ENCODE peak calls at places on chromosome 13, in six cellular contexts. One of them, this sample, is unnamed.
A peak's percentile ranks its signal among the peaks of the same experiment; 100 is the strongest.

GRCh38 chr13:80012281-80012680 is 328.6 kb downstream of the SPRY2 start:
- DNase-seq in PC-3: peak; percentile 26
- DNase-seq in IMR-90: no peak
- DNase-seq in MM.1S: no peak
- DNase-seq in kidney: peak; percentile 39
- DNase-seq in endodermal cell: no peak
- DNase-seq in this sample: peak; percentile 24

GRCh38 chr13:45082964-45083363 is 37.3 kb upstream of the GTF2F2 start:
- DNase-seq in PC-3: peak; percentile 92
- DNase-seq in IMR-90: peak; percentile 66
- DNase-seq in MM.1S: no peak
- DNase-seq in kidney: no peak
- DNase-seq in endodermal cell: no peak
- DNase-seq in this sample: no peak

GRCh38 chr13:45121421-45121820 is 1.1 kb downstream of the GTF2F2 start:
- DNase-seq in PC-3: peak; percentile 30
- DNase-seq in IMR-90: peak; percentile 53
- DNase-seq in MM.1S: peak; percentile 9
- DNase-seq in kidney: no peak
- DNase-seq in endodermal cell: no peak
- DNase-seq in this sample: no peak

GRCh38 chr13:106612688-106613087 is 44.8 kb upstream of the ARGLU1 start:
- DNase-seq in PC-3: no peak
- DNase-seq in IMR-90: peak; percentile 59
- DNase-seq in MM.1S: no peak
- DNase-seq in kidney: peak; percentile 82
- DNase-seq in endodermal cell: no peak
- DNase-seq in this sample: peak; percentile 43

GRCh38 chr13:98664047-98664446 is 87.1 kb upstream of the STK24 start:
- DNase-seq in PC-3: peak; percentile 77
- DNase-seq in IMR-90: peak; percentile 85
- DNase-seq in MM.1S: no peak
- DNase-seq in kidney: no peak
- DNase-seq in endodermal cell: no peak
- DNase-seq in this sample: peak; percentile 61

GRCh38 chr13:21971662-21972635 is 301.1 kb downstream of the FGF9 start:
- DNase-seq in PC-3: no peak
- DNase-seq in IMR-90: peak; percentile 96
- DNase-seq in MM.1S: no peak
- DNase-seq in kidney: no peak
- DNase-seq in endodermal cell: no peak
- DNase-seq in this sample: peak; percentile 9

GRCh38 chr13:98405690-98406344 is 171.1 kb downstream of the STK24 start:
- DNase-seq in PC-3: no peak
- DNase-seq in IMR-90: no peak
- DNase-seq in MM.1S: no peak
- DNase-seq in kidney: no peak
- DNase-seq in endodermal cell: no peak
- DNase-seq in this sample: no peak

GRCh38 chr13:93172109-93172508 is 54.5 kb upstream of the GPC6 start:
- DNase-seq in PC-3: no peak
- DNase-seq in IMR-90: no peak
- DNase-seq in MM.1S: no peak
- DNase-seq in kidney: no peak
- DNase-seq in endodermal cell: no peak
- DNase-seq in this sample: no peak

GRCh38 chr13:43107780-43108179 is 84.4 kb downstream of the DNAJC15 start:
- DNase-seq in PC-3: peak; percentile 53
- DNase-seq in IMR-90: peak; percentile 54
- DNase-seq in MM.1S: no peak
- DNase-seq in kidney: no peak
- DNase-seq in endodermal cell: no peak
- DNase-seq in this sample: peak; percentile 38

GRCh38 chr13:28584873-28585317 is 74.0 kb upstream of the POMP start:
- DNase-seq in PC-3: peak; percentile 48
- DNase-seq in IMR-90: peak; percentile 71
- DNase-seq in MM.1S: no peak
- DNase-seq in kidney: no peak
- DNase-seq in endodermal cell: no peak
- DNase-seq in this sample: peak; percentile 73

GRCh38 chr13:43804461-43805070 is 17.8 kb upstream of the ENOX1 start:
- DNase-seq in PC-3: peak; percentile 82
- DNase-seq in IMR-90: peak; percentile 78
- DNase-seq in MM.1S: peak; percentile 10
- DNase-seq in kidney: no peak
- DNase-seq in endodermal cell: no peak
- DNase-seq in this sample: peak; percentile 93

GRCh38 chr13:106814389-106814903 is 246.5 kb upstream of the ARGLU1 start:
- DNase-seq in PC-3: no peak
- DNase-seq in IMR-90: no peak
- DNase-seq in MM.1S: no peak
- DNase-seq in kidney: no peak
- DNase-seq in endodermal cell: no peak
- DNase-seq in this sample: peak; percentile 13

GRCh38 chr13:79937311-79938243 is 403.3 kb downstream of the SPRY2 start:
- DNase-seq in PC-3: no peak
- DNase-seq in IMR-90: no peak
- DNase-seq in MM.1S: no peak
- DNase-seq in kidney: peak; percentile 15
- DNase-seq in endodermal cell: peak; percentile 35
- DNase-seq in this sample: no peak

GRCh38 chr13:37923236-37923635 is 53.7 kb upstream of the TRPC4 start:
- DNase-seq in PC-3: no peak
- DNase-seq in IMR-90: no peak
- DNase-seq in MM.1S: no peak
- DNase-seq in kidney: no peak
- DNase-seq in endodermal cell: no peak
- DNase-seq in this sample: no peak

GRCh38 chr13:64428196-64428595 is 2801.9 kb downstream of the PCDH9 start:
- DNase-seq in PC-3: peak; percentile 5
- DNase-seq in IMR-90: peak; percentile 76
- DNase-seq in MM.1S: no peak
- DNase-seq in kidney: no peak
- DNase-seq in endodermal cell: no peak
- DNase-seq in this sample: peak; percentile 45

GRCh38 chr13:21548577-21548976 is 55.4 kb downstream of the MICU2 start:
- DNase-seq in PC-3: no peak
- DNase-seq in IMR-90: no peak
- DNase-seq in MM.1S: no peak
- DNase-seq in kidney: no peak
- DNase-seq in endodermal cell: no peak
- DNase-seq in this sample: no peak

GRCh38 chr13:28251462-28251861 is 113.1 kb downstream of the PAN3 start:
- DNase-seq in PC-3: no peak
- DNase-seq in IMR-90: no peak
- DNase-seq in MM.1S: peak; percentile 10
- DNase-seq in kidney: no peak
- DNase-seq in endodermal cell: no peak
- DNase-seq in this sample: no peak

GRCh38 chr13:25463496-25463895 is 91.7 kb downstream of the ATP8A2 start:
- DNase-seq in PC-3: peak; percentile 41
- DNase-seq in IMR-90: peak; percentile 22
- DNase-seq in MM.1S: no peak
- DNase-seq in kidney: no peak
- DNase-seq in endodermal cell: no peak
- DNase-seq in this sample: peak; percentile 48

GRCh38 chr13:51125495-51126226 is 14.6 kb upstream of the C13orf42 start:
- DNase-seq in PC-3: peak; percentile 61
- DNase-seq in IMR-90: peak; percentile 54
- DNase-seq in MM.1S: peak; percentile 61
- DNase-seq in kidney: no peak
- DNase-seq in endodermal cell: peak; percentile 85
- DNase-seq in this sample: peak; percentile 72

GRCh38 chr13:45292176-45292575 is 48.8 kb downstream of the TPT1 start:
- DNase-seq in PC-3: peak; percentile 70
- DNase-seq in IMR-90: no peak
- DNase-seq in MM.1S: no peak
- DNase-seq in kidney: no peak
- DNase-seq in endodermal cell: peak; percentile 33
- DNase-seq in this sample: no peak

GRCh38 chr13:31755211-31755610 is 15.9 kb downstream of the RXFP2 start:
- DNase-seq in PC-3: no peak
- DNase-seq in IMR-90: no peak
- DNase-seq in MM.1S: no peak
- DNase-seq in kidney: no peak
- DNase-seq in endodermal cell: no peak
- DNase-seq in this sample: no peak

DNA sequence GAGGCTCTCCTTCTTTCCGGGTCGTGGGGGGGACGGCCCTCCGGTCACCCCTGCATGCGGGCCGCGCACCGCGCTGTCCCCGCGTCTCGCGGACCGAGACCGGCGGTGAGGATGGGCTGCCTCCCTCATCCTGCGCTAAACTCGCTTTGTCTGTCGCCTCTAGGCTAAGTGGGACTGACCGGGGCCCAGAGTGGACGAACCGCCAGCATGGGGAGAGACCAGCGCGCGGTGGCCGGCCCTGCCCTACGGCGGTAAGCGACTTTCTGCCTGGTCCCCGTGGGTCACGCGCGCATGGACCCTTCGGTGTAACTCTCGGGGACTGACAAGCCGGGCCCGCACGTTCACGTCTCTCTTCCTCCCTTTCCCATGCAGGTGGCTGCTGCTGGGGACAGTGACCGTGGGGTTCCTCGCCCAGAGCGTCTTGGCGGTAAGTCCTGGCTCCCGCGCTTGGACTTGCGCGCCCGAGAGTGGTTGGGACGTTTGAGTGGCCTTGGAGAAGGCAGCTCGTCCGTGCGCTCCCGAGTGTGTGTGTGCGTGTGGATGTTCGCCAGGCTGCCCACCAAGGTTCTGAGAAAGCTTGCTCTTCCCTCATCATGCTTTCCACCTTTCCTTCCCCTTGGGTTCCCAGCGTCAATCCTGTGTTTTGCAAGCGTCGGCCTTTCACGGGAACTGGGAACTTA is 753 bp downstream of the COL4A2 start:
- DNase-seq in PC-3: no peak
- DNase-seq in IMR-90: peak; percentile 59
- DNase-seq in MM.1S: no peak
- DNase-seq in kidney: no peak
- DNase-seq in endodermal cell: peak; percentile 76
- DNase-seq in this sample: no peak
- H3K4me3 ChIP-seq in PC-3: peak overlapping the region; percentile 72
- H3K4me3 ChIP-seq in IMR-90: peak overlapping the region; percentile 84
- H3K4me3 ChIP-seq in MM.1S: no peak overlapping the region
- H3K4me3 ChIP-seq in kidney: peak overlapping the region; percentile 96
- H3K4me3 ChIP-seq in endodermal cell: peak overlapping the region; percentile 92
- H3K4me3 ChIP-seq in this sample: peak overlapping the region; percentile 92

DNA sequence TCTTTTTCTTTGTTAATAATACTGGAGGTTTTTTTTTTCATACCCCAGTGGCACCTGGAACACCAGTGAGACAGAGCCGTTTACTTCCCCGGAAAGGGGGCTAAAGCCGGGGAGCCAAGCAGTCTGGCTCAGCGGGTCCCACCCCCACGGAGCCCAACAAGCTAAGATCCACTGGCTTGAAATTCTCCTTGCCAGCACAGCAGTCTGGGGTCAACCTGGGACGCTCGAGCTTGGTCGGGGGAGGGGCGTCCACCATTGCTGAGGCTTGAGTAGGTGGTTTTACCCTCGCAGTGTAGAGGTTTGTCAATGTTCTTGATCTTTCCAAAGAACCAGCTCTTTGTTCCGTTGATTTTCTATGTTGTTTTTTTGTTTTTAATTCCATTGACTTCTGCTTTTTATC is 94.6 kb upstream of the DIAPH3 start:
- DNase-seq in PC-3: no peak
- DNase-seq in IMR-90: no peak
- DNase-seq in MM.1S: no peak
- DNase-seq in kidney: no peak
- DNase-seq in endodermal cell: peak; percentile 66
- DNase-seq in this sample: no peak
- H3K9ac ChIP-seq in PC-3: no peak overlapping the region
- H3K9ac ChIP-seq in IMR-90: no peak overlapping the region
- H3K9ac ChIP-seq in MM.1S: no peak overlapping the region
- H3K9ac ChIP-seq in kidney: no peak overlapping the region
- H3K9ac ChIP-seq in endodermal cell: no peak overlapping the region
- H3K9ac ChIP-seq in this sample: no peak overlapping the region

GRCh38 chr13:23980160-23980551 is 82.9 kb upstream of the C1QTNF9B start:
- DNase-seq in PC-3: peak; percentile 63
- DNase-seq in IMR-90: peak; percentile 82
- DNase-seq in MM.1S: peak; percentile 56
- DNase-seq in kidney: peak; percentile 96
- DNase-seq in endodermal cell: peak; percentile 93
- DNase-seq in this sample: peak; percentile 95
- H3K4me3 ChIP-seq in PC-3: peak overlapping the region; percentile 74
- H3K4me3 ChIP-seq in IMR-90: peak overlapping the region; percentile 68
- H3K4me3 ChIP-seq in MM.1S: peak overlapping the region; percentile 67
- H3K4me3 ChIP-seq in kidney: peak overlapping the region; percentile 68
- H3K4me3 ChIP-seq in endodermal cell: peak overlapping the region; percentile 90
- H3K4me3 ChIP-seq in this sample: peak overlapping the region; percentile 90

GRCh38 chr13:39531646-39532045 is 71.3 kb downstream of the LHFPL6 start:
- DNase-seq in PC-3: peak; percentile 40
- DNase-seq in IMR-90: peak; percentile 32
- DNase-seq in MM.1S: no peak
- DNase-seq in kidney: no peak
- DNase-seq in endodermal cell: no peak
- DNase-seq in this sample: peak; percentile 58
- H3K9ac ChIP-seq in PC-3: no peak overlapping the region
- H3K9ac ChIP-seq in IMR-90: no peak overlapping the region
- H3K9ac ChIP-seq in MM.1S: no peak overlapping the region
- H3K9ac ChIP-seq in kidney: no peak overlapping the region
- H3K9ac ChIP-seq in endodermal cell: no peak overlapping the region
- H3K9ac ChIP-seq in this sample: peak overlapping the region; percentile 13

DNA sequence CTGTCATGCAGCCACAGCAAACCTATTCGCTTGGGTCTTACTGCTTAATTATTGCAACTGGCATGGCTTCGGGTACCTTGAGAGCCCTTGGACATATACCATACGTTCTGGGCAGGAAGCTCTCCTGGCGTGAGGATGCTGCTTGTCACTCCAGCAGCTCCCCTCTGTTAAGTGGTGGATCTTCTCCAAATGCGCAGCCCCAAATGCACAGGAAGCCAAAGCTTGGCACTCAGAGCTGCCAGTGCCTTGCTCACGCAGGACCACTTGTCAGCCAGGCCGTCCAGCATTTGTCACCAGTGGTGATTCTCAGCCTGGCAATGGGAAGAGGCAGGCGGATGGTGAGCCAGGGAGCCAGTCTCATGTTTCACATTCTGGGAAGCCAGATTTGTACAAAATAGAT is 158.6 kb downstream of the KATNAL1 start:
- DNase-seq in PC-3: no peak
- DNase-seq in IMR-90: no peak
- DNase-seq in MM.1S: no peak
- DNase-seq in kidney: no peak
- DNase-seq in endodermal cell: no peak
- DNase-seq in this sample: no peak
- H3K4me3 ChIP-seq in PC-3: no peak overlapping the region
- H3K4me3 ChIP-seq in IMR-90: no peak overlapping the region
- H3K4me3 ChIP-seq in MM.1S: no peak overlapping the region
- H3K4me3 ChIP-seq in kidney: no peak overlapping the region
- H3K4me3 ChIP-seq in endodermal cell: no peak overlapping the region
- H3K4me3 ChIP-seq in this sample: no peak overlapping the region

This sample was measured in adipocyte.